ENCODE peak calls at places on chromosomes 13 and 19, in four cellular contexts. J is GM12878, K is K562, S is HepG2. Y is an unnamed sample.

GRCh38 chr13:19838726-19839342 is 24.6 kb downstream of the ZMYM5 start:
- DNase-seq in J (no peak), K (no peak), S (no peak), Y (no peak)

GRCh38 chr19:2727640-2727944 is 6.4 kb upstream of the DIRAS1 start:
- DNase-seq in J (no peak), K (no peak), S (no peak), Y (no peak)

GRCh38 chr13:42136518-42136917 is 88.1 kb downstream of the DGKH start:
- DNase-seq in J (no peak), K (no peak), S (no peak), Y (no peak)

GRCh38 chr13:26787961-26788360 is 27.4 kb upstream of the GPR12 start:
- DNase-seq in J (no peak), K (no peak), S (no peak), Y (no peak)

GRCh38 chr13:53848546-53848945 is 819.9 kb downstream of the OLFM4 start:
- DNase-seq in J (no peak), K (no peak), S (no peak), Y (no peak)

GRCh38 chr13:33069365-33069764 is 53.1 kb downstream of the KL start:
- DNase-seq in J (no peak), K (peak), S (no peak), Y (no peak)

GRCh38 chr13:75861786-75862185 is 225.7 kb downstream of the LMO7 start:
- DNase-seq in J (no peak), K (no peak), S (no peak), Y (no peak)

GRCh38 chr13:25659091-25659502 is 287.3 kb downstream of the ATP8A2 start:
- DNase-seq in J (no peak), K (no peak), S (no peak), Y (peak)

GRCh38 chr19:33719366-33720154 is 77.1 kb upstream of the KCTD15 start:
- DNase-seq in J (no peak), K (no peak), S (no peak), Y (no peak)

GRCh38 chr19:7918615-7919421 is 1.3 kb upstream of the SNAPC2 start:
- DNase-seq in J (no peak), K (no peak), S (peak), Y (no peak)

GRCh38 chr13:109770436-109770835 is 15.9 kb downstream of the IRS2 start:
- DNase-seq in J (no peak), K (no peak), S (no peak), Y (no peak)

GRCh38 chr19:3171894-3172679 is 6.5 kb upstream of the S1PR4 start:
- DNase-seq in J (no peak), K (no peak), S (peak), Y (no peak)

GRCh38 chr19:54517483-54517882 is 14.9 kb downstream of the LAIR2 start:
- DNase-seq in J (no peak), K (peak), S (peak), Y (peak)

GRCh38 chr13:98284677-98285076 is 107.6 kb upstream of the RNF113B start:
- DNase-seq in J (no peak), K (no peak), S (no peak), Y (no peak)

GRCh38 chr19:27745978-27746542 is 1466.9 kb downstream of the UQCRFS1 start:
- DNase-seq in J (no peak), K (no peak), S (no peak), Y (no peak)

GRCh38 chr19:38457202-38457601 is 23.7 kb downstream of the RYR1 start:
- DNase-seq in J (no peak), K (no peak), S (no peak), Y (no peak)

GRCh38 chr13:106103779-106104178 is 431.7 kb downstream of the EFNB2 start:
- DNase-seq in J (no peak), K (no peak), S (no peak), Y (no peak)

GRCh38 chr19:29535432-29535831 is 9.6 kb downstream of the VSTM2B start:
- DNase-seq in J (no peak), K (no peak), S (no peak), Y (no peak)

GRCh38 chr19:10891360-10892108 is 20.2 kb downstream of the CARM1 start:
- DNase-seq in J (no peak), K (no peak), S (no peak), Y (no peak)

DNA sequence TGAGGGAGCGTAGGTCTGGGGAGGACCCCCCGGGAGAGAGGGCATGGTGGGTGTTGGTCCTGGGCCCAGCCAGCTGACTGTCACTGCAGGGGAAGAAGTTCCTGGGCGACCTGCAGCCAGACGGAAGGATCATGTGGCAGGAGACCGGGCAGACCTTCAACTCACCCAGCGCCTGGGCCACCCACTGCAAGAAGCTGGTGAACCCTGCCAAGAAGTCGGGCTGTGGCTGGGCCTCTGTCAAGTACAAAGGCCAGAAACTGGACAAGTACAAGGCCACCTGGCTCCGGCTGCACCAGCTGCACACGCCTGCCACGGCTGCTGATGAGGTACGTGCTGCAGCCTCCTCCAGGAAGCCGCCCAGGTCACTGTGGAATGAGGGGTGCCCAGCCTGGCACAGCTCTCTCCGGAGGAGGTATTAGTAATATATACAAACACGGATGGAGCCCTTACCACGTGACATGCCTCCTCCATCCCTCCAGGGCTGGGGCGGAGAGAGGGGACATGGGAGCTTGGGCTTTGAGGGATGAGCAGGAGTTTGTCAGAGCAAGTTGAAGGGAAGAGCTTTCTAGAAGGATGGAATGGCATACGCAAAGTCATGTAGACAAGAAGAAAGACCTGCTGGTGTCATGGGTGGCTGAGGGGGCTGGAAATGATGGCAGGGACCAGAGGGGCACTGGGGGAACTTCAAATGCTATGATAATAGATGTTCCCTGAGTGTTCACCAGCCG is 2.5 kb downstream of the MPND start:
- DNase-seq in J (no peak), K (no peak), S (no peak), Y (no peak)
- TF ChIP-seq FOXK2 in J (no peak), K (no peak), S (no peak), Y (no peak)

GRCh38 chr19:49818691-49819331 is 722 bp downstream of the MED25 start:
- DNase-seq in J (no peak), K (no peak), S (no peak), Y (no peak)

GRCh38 chr19:49817964-49818690 is at the start of gene MED25:
- DNase-seq in J (peak), K (peak), S (peak), Y (peak)

GRCh38 chr19:49816616-49817015 is 1.5 kb upstream of the MED25 start:
- DNase-seq in J (no peak), K (no peak), S (no peak), Y (no peak)

GRCh38 chr19:49823472-49823871 is 5.4 kb downstream of the MED25 start:
- DNase-seq in J (no peak), K (no peak), S (no peak), Y (no peak)

GRCh38 chr19:49820125-49820524 is 2.0 kb downstream of the MED25 start:
- DNase-seq in J (no peak), K (peak), S (no peak), Y (no peak)
- TF ChIP-seq TARDBP in J (no peak), K (no peak), S (no peak), Y (no peak)

GRCh38 chr19:36441339-36441738 is 22.9 kb upstream of the ZFP82 start:
- DNase-seq in J (no peak), K (no peak), S (no peak), Y (no peak)

GRCh38 chr19:36436531-36436930 is 18.1 kb upstream of the ZFP82 start:
- DNase-seq in J (no peak), K (no peak), S (no peak), Y (no peak)
- TF ChIP-seq BHLHE40 in J (no peak), K (no peak), S (no peak), Y (no peak)

GRCh38 chr13:113152894-113153809 is 5.3 kb upstream of the PROZ start:
- DNase-seq in J (no peak), K (peak), S (peak), Y (no peak)

GRCh38 chr13:113155201-113155600 is 3.2 kb upstream of the PROZ start:
- DNase-seq in J (no peak), K (no peak), S (no peak), Y (no peak)

GRCh38 chr13:113155982-113156655 is 2.3 kb upstream of the PROZ start:
- DNase-seq in J (no peak), K (no peak), S (no peak), Y (no peak)

GRCh38 chr13:113151745-113152707 is 6.4 kb upstream of the PROZ start:
- DNase-seq in J (no peak), K (no peak), S (no peak), Y (no peak)

DNA sequence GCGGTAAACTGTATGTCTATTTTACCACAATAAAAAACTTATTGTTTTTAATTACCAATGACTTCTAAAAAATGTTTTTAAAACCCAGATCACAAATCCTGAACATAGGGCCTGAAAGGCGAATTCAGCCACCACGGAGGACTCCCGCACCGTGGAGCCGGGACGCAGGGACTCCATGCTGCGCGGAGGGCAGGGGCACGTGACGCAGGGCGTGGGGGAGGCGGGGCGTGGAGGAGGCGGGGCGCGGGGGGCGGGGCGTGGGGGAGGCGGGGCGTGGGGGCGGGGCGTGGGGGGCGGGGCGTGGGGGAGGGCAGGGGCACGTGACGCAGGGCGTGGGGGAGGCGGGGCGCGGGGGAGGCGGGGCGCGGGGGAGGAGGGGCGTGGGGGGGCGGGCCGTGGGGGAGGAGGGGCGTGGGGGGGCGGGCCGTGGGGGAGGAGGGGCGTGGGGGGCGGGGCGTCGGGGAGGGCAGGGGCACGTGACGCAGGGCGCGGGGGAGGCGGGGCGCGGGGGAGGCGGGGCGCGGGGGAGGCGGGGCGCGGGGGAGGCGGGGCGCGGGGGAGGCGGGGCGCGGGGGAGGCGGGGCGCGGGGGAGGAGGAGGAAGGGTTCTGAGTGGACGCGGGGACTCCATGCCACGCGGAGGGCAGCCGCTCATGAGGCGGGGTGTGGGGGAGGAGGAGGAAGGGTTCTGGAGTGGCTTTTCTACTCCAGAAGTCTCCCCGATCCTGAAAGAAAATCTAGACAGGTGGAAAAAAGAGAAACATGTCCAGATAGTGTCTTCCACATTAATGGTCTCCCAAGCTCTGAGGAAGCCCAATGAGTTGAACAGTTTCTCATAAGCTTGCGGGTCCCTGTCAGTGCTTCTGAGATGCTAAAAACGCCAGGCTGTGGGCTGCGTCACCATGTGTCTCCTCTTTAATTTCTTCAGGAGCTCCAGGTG is 4.4 kb upstream of the PROZ start:
- DNase-seq in J (peak), K (peak), S (peak), Y (peak)
- TF ChIP-seq FOXK2 in J (no peak), K (no peak), S (no peak), Y (no peak)

GRCh38 chr13:78168981-78169380 is 250.3 kb upstream of the EDNRB start:
- DNase-seq in J (no peak), K (no peak), S (no peak), Y (no peak)
- TF ChIP-seq TARDBP in J (no peak), K (no peak), S (no peak), Y (no peak)

Y was measured in HEK293T.